ENCODE peak calls at places on chromosome 5, in seven cellular contexts. One of them, this sample, is unnamed.
A peak's percentile ranks its signal among the peaks of the same experiment; 100 is the strongest.

GRCh38 chr5:59615272-59615671 is 278.3 kb downstream of the PDE4D start:
- DNase-seq in HCT116: no peak
- DNase-seq in GM12878: no peak
- DNase-seq in H1: no peak
- DNase-seq in HepG2: no peak
- DNase-seq in SK-N-SH: no peak
- DNase-seq in K562: no peak
- DNase-seq in this sample: no peak

GRCh38 chr5:139647406-139648204 is 544 bp upstream of the CXXC5 start:
- DNase-seq in HCT116: no peak
- DNase-seq in GM12878: no peak
- DNase-seq in H1: no peak
- DNase-seq in HepG2: no peak
- DNase-seq in SK-N-SH: no peak
- DNase-seq in K562: no peak
- DNase-seq in this sample: no peak

GRCh38 chr5:14174235-14174636 is 31.1 kb downstream of the TRIO start:
- DNase-seq in HCT116: no peak
- DNase-seq in GM12878: peak; percentile 63
- DNase-seq in H1: no peak
- DNase-seq in HepG2: no peak
- DNase-seq in SK-N-SH: peak; percentile 33
- DNase-seq in K562: no peak
- DNase-seq in this sample: no peak

GRCh38 chr5:103283120-103283519 is 24.6 kb downstream of the MACIR start:
- DNase-seq in HCT116: no peak
- DNase-seq in GM12878: no peak
- DNase-seq in H1: no peak
- DNase-seq in HepG2: no peak
- DNase-seq in SK-N-SH: no peak
- DNase-seq in K562: no peak
- DNase-seq in this sample: no peak

GRCh38 chr5:176818391-176819098 is 8.2 kb downstream of the UNC5A start:
- DNase-seq in HCT116: peak; percentile 40
- DNase-seq in GM12878: peak; percentile 34
- DNase-seq in H1: no peak
- DNase-seq in HepG2: peak; percentile 42
- DNase-seq in SK-N-SH: no peak
- DNase-seq in K562: no peak
- DNase-seq in this sample: no peak

GRCh38 chr5:14706615-14707021 is 42.1 kb downstream of the OTULIN start:
- DNase-seq in HCT116: no peak
- DNase-seq in GM12878: no peak
- DNase-seq in H1: no peak
- DNase-seq in HepG2: no peak
- DNase-seq in SK-N-SH: peak; percentile 45
- DNase-seq in K562: no peak
- DNase-seq in this sample: no peak

GRCh38 chr5:83554686-83555085 is 83.1 kb downstream of the VCAN start:
- DNase-seq in HCT116: no peak
- DNase-seq in GM12878: no peak
- DNase-seq in H1: no peak
- DNase-seq in HepG2: no peak
- DNase-seq in SK-N-SH: no peak
- DNase-seq in K562: no peak
- DNase-seq in this sample: no peak

GRCh38 chr5:93189707-93190120 is 391.3 kb downstream of the NR2F1-AS1 start:
- DNase-seq in HCT116: peak; percentile 78
- DNase-seq in GM12878: no peak
- DNase-seq in H1: no peak
- DNase-seq in HepG2: peak; percentile 76
- DNase-seq in SK-N-SH: no peak
- DNase-seq in K562: no peak
- DNase-seq in this sample: peak; percentile 81

DNA sequence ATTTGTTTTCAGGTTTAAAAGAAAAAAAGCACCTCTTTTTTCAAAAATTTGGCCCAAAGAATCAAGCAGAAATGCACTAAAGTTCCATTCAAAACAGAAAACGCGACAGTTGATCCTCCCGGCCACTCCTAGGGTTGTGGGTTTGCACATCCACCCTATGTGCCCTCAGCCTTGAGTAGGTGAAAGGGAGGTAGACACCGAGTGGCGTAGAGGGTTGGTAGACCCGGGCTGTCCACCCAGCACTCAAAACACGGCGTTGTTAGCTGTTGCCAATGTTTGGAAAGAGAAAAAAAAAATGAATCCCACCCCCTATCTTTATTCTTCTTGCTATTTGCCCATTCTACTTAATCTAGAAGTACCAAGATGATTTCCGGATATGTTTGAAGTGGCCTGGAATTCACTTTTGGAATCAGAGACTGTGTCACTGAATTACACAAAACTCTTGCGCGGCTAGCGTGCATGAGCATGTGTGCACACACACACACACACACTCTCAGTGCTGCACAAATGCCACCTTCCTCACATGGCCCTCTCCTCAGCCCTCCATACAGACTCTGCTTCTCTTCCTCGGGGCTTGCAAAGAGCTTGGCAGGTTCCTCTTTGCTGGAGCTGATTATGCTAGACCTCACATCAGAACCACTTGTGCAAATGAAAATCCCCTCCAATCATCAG is 110.2 kb upstream of the HAND1 start:
- DNase-seq in HCT116: no peak
- DNase-seq in GM12878: no peak
- DNase-seq in H1: no peak
- DNase-seq in HepG2: no peak
- DNase-seq in SK-N-SH: no peak
- DNase-seq in K562: no peak
- DNase-seq in this sample: no peak
- TF ChIP-seq SIN3A in HCT116: no peak
- TF ChIP-seq SIN3A in GM12878: no peak
- TF ChIP-seq SIN3A in H1: no peak
- TF ChIP-seq SIN3A in HepG2: no peak
- TF ChIP-seq SIN3A in SK-N-SH: no peak
- TF ChIP-seq SIN3A in K562: no peak
- TF ChIP-seq SIN3A in this sample: no peak

GRCh38 chr5:157963761-157964160 is 104.8 kb upstream of the CLINT1 start:
- DNase-seq in HCT116: no peak
- DNase-seq in GM12878: no peak
- DNase-seq in H1: no peak
- DNase-seq in HepG2: no peak
- DNase-seq in SK-N-SH: no peak
- DNase-seq in K562: no peak
- DNase-seq in this sample: no peak

GRCh38 chr5:157961828-157962390 is 103.0 kb upstream of the CLINT1 start:
- DNase-seq in HCT116: no peak
- DNase-seq in GM12878: no peak
- DNase-seq in H1: no peak
- DNase-seq in HepG2: no peak
- DNase-seq in SK-N-SH: peak; percentile 52
- DNase-seq in K562: no peak
- DNase-seq in this sample: no peak

GRCh38 chr5:157961176-157961575 is 102.2 kb upstream of the CLINT1 start:
- DNase-seq in HCT116: no peak
- DNase-seq in GM12878: no peak
- DNase-seq in H1: no peak
- DNase-seq in HepG2: no peak
- DNase-seq in SK-N-SH: peak; percentile 34
- DNase-seq in K562: no peak
- DNase-seq in this sample: no peak

GRCh38 chr5:157965040-157965439 is 106.1 kb upstream of the CLINT1 start:
- DNase-seq in HCT116: no peak
- DNase-seq in GM12878: no peak
- DNase-seq in H1: no peak
- DNase-seq in HepG2: no peak
- DNase-seq in SK-N-SH: no peak
- DNase-seq in K562: no peak
- DNase-seq in this sample: no peak

GRCh38 chr5:157963244-157963643 is 104.3 kb upstream of the CLINT1 start:
- DNase-seq in HCT116: no peak
- DNase-seq in GM12878: no peak
- DNase-seq in H1: no peak
- DNase-seq in HepG2: no peak
- DNase-seq in SK-N-SH: no peak
- DNase-seq in K562: no peak
- DNase-seq in this sample: no peak
- H3K4me3 ChIP-seq in HCT116: no peak overlapping the region
- H3K4me3 ChIP-seq in GM12878: no peak overlapping the region
- H3K4me3 ChIP-seq in H1: no peak overlapping the region
- H3K4me3 ChIP-seq in HepG2: no peak overlapping the region
- H3K4me3 ChIP-seq in SK-N-SH: no peak overlapping the region
- H3K4me3 ChIP-seq in K562: no peak overlapping the region
- H3K4me3 ChIP-seq in this sample: no peak overlapping the region

DNA sequence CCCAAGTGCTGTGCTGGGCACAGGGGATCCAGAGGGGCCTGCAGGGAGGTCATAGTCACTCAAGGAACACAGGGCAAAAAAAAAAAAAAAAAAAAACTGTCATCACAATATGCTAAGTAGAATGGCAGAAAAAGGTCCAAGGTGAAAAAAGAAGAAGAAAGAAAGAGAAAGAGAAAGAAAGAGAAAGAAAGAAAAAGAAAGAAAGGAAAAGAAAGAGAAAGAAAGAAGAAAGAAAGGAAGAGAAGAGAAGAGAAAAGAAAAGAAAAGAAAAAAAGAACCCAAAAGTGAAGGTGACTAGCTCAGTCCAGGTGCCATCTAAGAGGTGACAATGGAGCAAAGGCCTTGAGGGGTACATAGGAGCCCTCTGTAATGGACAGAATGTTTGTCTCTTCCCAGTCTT is 73.9 kb downstream of the PDE6A start:
- DNase-seq in HCT116: no peak
- DNase-seq in GM12878: no peak
- DNase-seq in H1: no peak
- DNase-seq in HepG2: no peak
- DNase-seq in SK-N-SH: no peak
- DNase-seq in K562: no peak
- DNase-seq in this sample: no peak
- TF ChIP-seq SIN3A in HCT116: no peak
- TF ChIP-seq SIN3A in GM12878: no peak
- TF ChIP-seq SIN3A in H1: no peak
- TF ChIP-seq SIN3A in HepG2: no peak
- TF ChIP-seq SIN3A in SK-N-SH: no peak
- TF ChIP-seq SIN3A in K562: no peak
- TF ChIP-seq SIN3A in this sample: no peak

GRCh38 chr5:42949348-42950090 is 90.6 kb downstream of the ANXA2R start:
- DNase-seq in HCT116: no peak
- DNase-seq in GM12878: peak; percentile 32
- DNase-seq in H1: no peak
- DNase-seq in HepG2: peak; percentile 76
- DNase-seq in SK-N-SH: peak; percentile 68
- DNase-seq in K562: no peak
- DNase-seq in this sample: peak; percentile 71

GRCh38 chr5:42948961-42949347 is 91.2 kb downstream of the ANXA2R start:
- DNase-seq in HCT116: no peak
- DNase-seq in GM12878: no peak
- DNase-seq in H1: no peak
- DNase-seq in HepG2: no peak
- DNase-seq in SK-N-SH: no peak
- DNase-seq in K562: no peak
- DNase-seq in this sample: no peak

GRCh38 chr5:42940853-42941252 is 99.3 kb downstream of the ANXA2R start:
- DNase-seq in HCT116: no peak
- DNase-seq in GM12878: no peak
- DNase-seq in H1: no peak
- DNase-seq in HepG2: peak; percentile 28
- DNase-seq in SK-N-SH: no peak
- DNase-seq in K562: no peak
- DNase-seq in this sample: no peak

GRCh38 chr5:42944989-42945388 is 95.1 kb downstream of the ANXA2R start:
- DNase-seq in HCT116: peak; percentile 24
- DNase-seq in GM12878: no peak
- DNase-seq in H1: no peak
- DNase-seq in HepG2: no peak
- DNase-seq in SK-N-SH: no peak
- DNase-seq in K562: no peak
- DNase-seq in this sample: peak; percentile 80

GRCh38 chr5:42943931-42944631 is 96.0 kb downstream of the ANXA2R start:
- DNase-seq in HCT116: no peak
- DNase-seq in GM12878: no peak
- DNase-seq in H1: no peak
- DNase-seq in HepG2: no peak
- DNase-seq in SK-N-SH: no peak
- DNase-seq in K562: no peak
- DNase-seq in this sample: peak; percentile 24
- H3K4me3 ChIP-seq in HCT116: no peak overlapping the region
- H3K4me3 ChIP-seq in GM12878: no peak overlapping the region
- H3K4me3 ChIP-seq in H1: peak overlapping the region; percentile 52
- H3K4me3 ChIP-seq in HepG2: no peak overlapping the region
- H3K4me3 ChIP-seq in SK-N-SH: peak overlapping the region; percentile 6
- H3K4me3 ChIP-seq in K562: no peak overlapping the region
- H3K4me3 ChIP-seq in this sample: peak overlapping the region; percentile 72

GRCh38 chr5:57600321-57600720 is 117.7 kb upstream of the ACTBL2 start:
- DNase-seq in HCT116: no peak
- DNase-seq in GM12878: no peak
- DNase-seq in H1: no peak
- DNase-seq in HepG2: no peak
- DNase-seq in SK-N-SH: no peak
- DNase-seq in K562: no peak
- DNase-seq in this sample: no peak

GRCh38 chr5:57595530-57596098 is 113.0 kb upstream of the ACTBL2 start:
- DNase-seq in HCT116: no peak
- DNase-seq in GM12878: no peak
- DNase-seq in H1: no peak
- DNase-seq in HepG2: no peak
- DNase-seq in SK-N-SH: no peak
- DNase-seq in K562: no peak
- DNase-seq in this sample: no peak

GRCh38 chr5:57594436-57594835 is 111.8 kb upstream of the ACTBL2 start:
- DNase-seq in HCT116: no peak
- DNase-seq in GM12878: no peak
- DNase-seq in H1: no peak
- DNase-seq in HepG2: no peak
- DNase-seq in SK-N-SH: no peak
- DNase-seq in K562: no peak
- DNase-seq in this sample: no peak

GRCh38 chr5:57598097-57598496 is 115.5 kb upstream of the ACTBL2 start:
- DNase-seq in HCT116: no peak
- DNase-seq in GM12878: no peak
- DNase-seq in H1: no peak
- DNase-seq in HepG2: no peak
- DNase-seq in SK-N-SH: no peak
- DNase-seq in K562: no peak
- DNase-seq in this sample: no peak

GRCh38 chr5:57598756-57599155 is 116.1 kb upstream of the ACTBL2 start:
- DNase-seq in HCT116: peak; percentile 0
- DNase-seq in GM12878: no peak
- DNase-seq in H1: no peak
- DNase-seq in HepG2: no peak
- DNase-seq in SK-N-SH: no peak
- DNase-seq in K562: no peak
- DNase-seq in this sample: peak; percentile 15
- TF ChIP-seq SIN3A in HCT116: no peak
- TF ChIP-seq SIN3A in GM12878: no peak
- TF ChIP-seq SIN3A in H1: no peak
- TF ChIP-seq SIN3A in HepG2: no peak
- TF ChIP-seq SIN3A in SK-N-SH: no peak
- TF ChIP-seq SIN3A in K562: no peak
- TF ChIP-seq SIN3A in this sample: no peak